ENCODE peak calls at places on chromosomes 6 and 20, in seven cellular contexts. A is cardiac muscle cell, W is lung, C is AG04450, V is mucosa of descending colon, D is GM06990, O is fibroblast of pulmonary artery. J is an unnamed sample.

GRCh38 chr6:36609582-36609981 is 15.4 kb downstream of the SRSF3 start:
- DNase-seq in D (no peak), V (no peak), C (no peak), O (no peak), A (no peak), W (no peak), J (no peak)

GRCh38 chr6:15534970-15535369 is 127.9 kb downstream of the DTNBP1 start:
- DNase-seq in W (peak; percentile 28), V (no peak), A (no peak), D (no peak), O (no peak), C (no peak), J (no peak)

GRCh38 chr6:52544325-52545022 is 32.4 kb downstream of the TRAM2 start:
- DNase-seq in V (no peak), O (no peak), C (no peak), D (no peak), A (no peak), W (no peak), J (no peak)

GRCh38 chr6:20464041-20464440 is 62.4 kb downstream of the E2F3 start:
- DNase-seq in D (peak; percentile 19), W (no peak), V (no peak), A (no peak), C (no peak), O (no peak), J (no peak)

GRCh38 chr20:17648306-17648646 is 33.8 kb downstream of the RRBP1 start:
- DNase-seq in A (no peak), C (no peak), V (no peak), D (no peak), O (no peak), W (peak; percentile 62), J (no peak)

GRCh38 chr6:20610636-20611200 is 76.5 kb downstream of the CDKAL1 start:
- DNase-seq in V (no peak), O (peak; percentile 34), D (no peak), C (no peak), W (no peak), A (peak; percentile 54), J (no peak)

GRCh38 chr20:3818155-3819151 is 1.9 kb upstream of the AP5S1 start:
- DNase-seq in C (peak; percentile 77), A (peak; percentile 85), D (no peak), V (peak; percentile 88), W (peak; percentile 80), O (peak; percentile 89), J (peak; percentile 23)

GRCh38 chr20:58306421-58307261 is 2.9 kb upstream of the RAB22A start:
- DNase-seq in V (peak; percentile 53), C (peak; percentile 21), W (peak; percentile 62), A (peak; percentile 15), D (peak; percentile 57), O (peak; percentile 31), J (no peak)

GRCh38 chr6:53302678-53303360 is 45.9 kb downstream of the ELOVL5 start:
- DNase-seq in O (peak; percentile 96), W (no peak), A (peak; percentile 90), C (no peak), V (no peak), D (no peak), J (no peak)

GRCh38 chr20:11917663-11918062 is at the start of gene BTBD3:
- DNase-seq in V (peak; percentile 66), A (peak; percentile 79), D (no peak), O (peak; percentile 77), C (peak; percentile 29), W (peak; percentile 51), J (no peak)

GRCh38 chr6:167662881-167663205 is 163.9 kb upstream of the AFDN start:
- DNase-seq in O (no peak), V (no peak), A (no peak), W (no peak), C (no peak), D (no peak), J (no peak)

GRCh38 chr6:138416201-138416600 is 12.2 kb downstream of the HEBP2 start:
- DNase-seq in V (no peak), D (no peak), O (no peak), W (no peak), C (no peak), A (no peak), J (no peak)

GRCh38 chr20:41362748-41363140 is 3.9 kb downstream of the EMILIN3 start:
- DNase-seq in V (no peak), O (no peak), A (no peak), W (no peak), C (no peak), D (no peak), J (no peak)

GRCh38 chr6:166411721-166412151 is 29.0 kb upstream of the MPC1 start:
- DNase-seq in V (peak; percentile 14), D (no peak), C (no peak), W (no peak), A (no peak), O (no peak), J (no peak)

GRCh38 chr6:97215157-97215769 is 67.8 kb downstream of the MMS22L start:
- DNase-seq in C (peak; percentile 29), V (peak; percentile 66), W (no peak), D (no peak), O (peak; percentile 77), A (peak; percentile 75), J (peak; percentile 50)

GRCh38 chr20:46963196-46963529 is 68.5 kb downstream of the EYA2 start:
- DNase-seq in V (no peak), D (no peak), C (no peak), O (no peak), W (no peak), A (no peak), J (no peak)

GRCh38 chr20:10665027-10665561 is 8.7 kb downstream of the JAG1 start:
- DNase-seq in W (no peak), O (peak; percentile 45), A (no peak), D (no peak), V (no peak), C (no peak), J (peak; percentile 85)

GRCh38 chr6:2381872-2382661 is 136.7 kb upstream of the GMDS start:
- DNase-seq in A (no peak), V (no peak), C (no peak), W (no peak), D (no peak), O (no peak), J (no peak)

GRCh38 chr20:56788041-56788670 is 159.1 kb downstream of the TFAP2C start:
- DNase-seq in W (peak; percentile 44), V (no peak), A (peak; percentile 98), D (no peak), O (peak; percentile 99), C (peak; percentile 69), J (peak; percentile 54)

GRCh38 chr20:23640873-23641667 is 3.3 kb upstream of the CST3 start:
- DNase-seq in O (no peak), W (no peak), A (no peak), D (no peak), V (no peak), C (no peak), J (no peak)

GRCh38 chr6:56483929-56484328 is 158.8 kb downstream of the DST start:
- DNase-seq in A (no peak), O (no peak), D (no peak), C (peak; percentile 21), W (no peak), V (no peak), J (no peak)

GRCh38 chr6:63572733-63573139 is 456 bp downstream of the LOC128125822 start:
- DNase-seq in V (no peak), C (no peak), A (no peak), W (no peak), O (no peak), D (no peak), J (no peak)

GRCh38 chr6:35230950-35231349 is 17.2 kb downstream of the SCUBE3 start:
- DNase-seq in V (peak; percentile 35), D (no peak), C (no peak), W (peak; percentile 37), O (peak; percentile 18), A (peak; percentile 41), J (peak; percentile 17)

GRCh38 chr6:158314737-158315136 is 2.5 kb downstream of the TULP4 start:
- DNase-seq in O (peak; percentile 18), A (no peak), W (no peak), D (no peak), C (no peak), V (no peak), J (no peak)
- H3K4me3 ChIP-seq in O (no peak overlapping the region), A (no peak overlapping the region), W (no peak overlapping the region), D (no peak overlapping the region), C (no peak overlapping the region), V (no peak overlapping the region), J (no peak overlapping the region)

GRCh38 chr6:43575772-43576551 is at the start of the genes POLH and XPO5:
- DNase-seq in A (peak; percentile 94), V (peak; percentile 95), D (peak; percentile 97), C (peak; percentile 72), W (peak; percentile 90), O (peak; percentile 93), J (peak; percentile 72)
- TF ChIP-seq CTCF in A (peak; percentile 31), V (no peak), D (peak; percentile 4), C (peak; percentile 32), W (no peak), O (no peak), J (no peak)

DNA sequence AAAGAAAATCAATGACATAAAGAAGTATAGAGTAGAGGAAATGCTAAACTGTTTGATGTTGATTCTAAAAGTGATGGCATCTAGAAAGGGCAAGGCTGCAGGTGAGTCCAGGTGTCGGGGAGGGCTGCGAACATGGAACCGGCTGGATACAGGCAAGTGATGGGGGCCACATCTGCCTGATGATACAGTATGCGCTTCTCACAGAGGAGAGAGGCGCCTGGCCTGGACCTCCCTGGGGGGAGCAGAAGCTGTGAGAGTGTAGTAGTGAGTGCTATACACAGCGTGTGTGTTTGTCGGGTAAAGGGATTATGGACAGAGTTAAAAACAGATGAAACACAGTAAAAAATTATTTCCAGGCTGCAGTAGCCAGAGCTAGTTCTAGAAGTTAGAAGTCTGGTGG is 195.9 kb upstream of the ARG1 start:
- DNase-seq in V (no peak), D (no peak), O (no peak), A (no peak), C (no peak), W (no peak), J (no peak)
- H3K4me3 ChIP-seq in V (no peak overlapping the region), D (no peak overlapping the region), O (no peak overlapping the region), A (no peak overlapping the region), C (no peak overlapping the region), W (no peak overlapping the region), J (no peak overlapping the region)

GRCh38 chr6:160042014-160042773 is 73.3 kb downstream of the IGF2R start:
- DNase-seq in W (no peak), C (no peak), A (peak; percentile 30), D (no peak), O (peak; percentile 29), V (no peak), J (no peak)

GRCh38 chr6:160040527-160041264 is 71.8 kb downstream of the IGF2R start:
- DNase-seq in C (no peak), O (no peak), A (no peak), D (no peak), W (no peak), V (no peak), J (no peak)

GRCh38 chr6:160042788-160043301 is 74.0 kb downstream of the IGF2R start:
- DNase-seq in W (no peak), A (peak; percentile 31), D (no peak), O (peak; percentile 40), V (no peak), C (no peak), J (no peak)

GRCh38 chr6:160040055-160040454 is 71.2 kb downstream of the IGF2R start:
- DNase-seq in A (no peak), O (no peak), W (no peak), C (no peak), V (no peak), D (no peak), J (no peak)

DNA sequence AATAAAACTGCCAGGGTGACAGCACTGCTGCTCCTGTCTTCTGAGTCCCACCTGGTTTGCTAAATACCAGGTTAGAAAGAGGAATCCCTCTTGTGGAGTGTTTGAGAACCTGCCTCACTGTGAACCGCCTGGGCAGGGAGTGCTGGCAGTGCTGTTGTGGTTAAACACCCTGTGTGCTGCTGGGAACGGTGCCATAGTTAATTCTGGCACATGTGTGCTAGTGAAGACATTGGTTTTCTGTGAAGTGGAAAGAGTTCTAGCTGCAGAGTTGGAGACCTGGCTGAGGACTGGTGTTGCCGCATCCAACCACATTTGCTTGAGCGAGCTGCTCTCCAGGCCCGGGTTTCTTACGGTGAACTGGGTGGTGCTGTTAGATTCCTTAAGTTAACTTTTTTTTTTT is 72.7 kb downstream of the IGF2R start:
- DNase-seq in V (no peak), W (peak; percentile 84), C (peak; percentile 13), O (peak; percentile 73), D (no peak), A (peak; percentile 89), J (peak; percentile 84)
- TF ChIP-seq CTCF in V (no peak), W (no peak), C (peak; percentile 36), O (peak; percentile 26), D (no peak), A (peak; percentile 38), J (peak; percentile 66)